ENCODE peak calls at places on chromosomes 4 and X, in seven cellular contexts. A is IMR-90, E is mesenchymal stem cell, J is neuronal stem cell, M is mesendoderm, Q is H9, X is H1. W is an unnamed sample.

GRCh38 chr4:33724685-33725084 is 2519.6 kb downstream of the ARAP2 start:
- DNase-seq in J (no peak), A (no peak), Q (no peak), E (no peak), M (peak), X (no peak), W (peak)

GRCh38 chr4:43339435-43339834 is 446.9 kb downstream of the GRXCR1 start:
- DNase-seq in Q (no peak), X (no peak), A (peak), E (peak), J (no peak), M (no peak), W (no peak)

GRCh38 chr4:8838911-8839431 is 32.7 kb downstream of the HMX1 start:
- DNase-seq in J (no peak), M (peak), X (peak), A (no peak), Q (peak), E (no peak), W (no peak)

GRCh38 chr4:175873707-175874106 is 61.6 kb upstream of the GPM6A start:
- DNase-seq in X (no peak), E (no peak), A (no peak), M (no peak), J (no peak), Q (no peak), W (no peak)

GRCh38 chr4:16264798-16265197 is 38.5 kb upstream of the TAPT1 start:
- DNase-seq in J (no peak), X (no peak), M (peak), E (peak), A (peak), Q (no peak), W (peak)

GRCh38 chr4:169286562-169287301 is 16.0 kb upstream of the SH3RF1 start:
- DNase-seq in E (no peak), A (peak), J (no peak), X (no peak), Q (no peak), M (peak), W (no peak)

GRCh38 chr4:183722738-183723560 is 63.9 kb downstream of the TRAPPC11 start:
- DNase-seq in E (peak), X (peak), M (peak), J (peak), Q (peak), A (peak), W (peak)

GRCh38 chrX:45888518-45888917 is 656.7 kb downstream of the ZNF674 start:
- DNase-seq in M (no peak), A (no peak), Q (no peak), X (no peak), E (peak), J (no peak), W (no peak)

GRCh38 chr4:2792396-2792710 is 532 bp upstream of the SH3BP2 start:
- DNase-seq in X (no peak), A (no peak), M (no peak), Q (no peak), J (no peak), E (no peak), W (no peak)

GRCh38 chr4:156169011-156169410 is 215.3 kb upstream of the CTSO start:
- DNase-seq in A (peak), X (peak), Q (peak), M (peak), E (peak), J (peak), W (peak)

GRCh38 chr4:16226816-16227461 is 668 bp upstream of the TAPT1 start:
- DNase-seq in E (peak), J (peak), M (peak), A (no peak), Q (peak), X (peak), W (peak)

GRCh38 chr4:21742326-21742725 is 206.2 kb downstream of the KCNIP4 start:
- DNase-seq in J (no peak), X (no peak), Q (no peak), M (no peak), A (no peak), E (no peak), W (no peak)

GRCh38 chrX:155086961-155087735 is 15.8 kb downstream of the BRCC3 start:
- DNase-seq in M (no peak), Q (no peak), J (no peak), X (no peak), E (no peak), A (no peak), W (no peak)

GRCh38 chrX:118255921-118256320 is 90.0 kb upstream of the WDR44 start:
- DNase-seq in J (no peak), X (no peak), E (no peak), A (no peak), M (no peak), Q (no peak), W (no peak)

GRCh38 chrX:139554367-139554766 is 23.8 kb downstream of the F9 start:
- DNase-seq in X (no peak), A (no peak), M (no peak), Q (no peak), J (no peak), E (no peak), W (no peak)

GRCh38 chr4:168917150-168917779 is 92.8 kb downstream of the CBR4 start:
- DNase-seq in A (peak), M (peak), E (peak), Q (no peak), J (no peak), X (no peak), W (peak)

GRCh38 chrX:22634081-22634480 is 361.4 kb downstream of the CBLL2 start:
- DNase-seq in E (peak), J (no peak), M (no peak), Q (no peak), A (peak), X (no peak), W (no peak)

GRCh38 chr4:137226900-137227299 is 305.4 kb downstream of the PCDH18 start:
- DNase-seq in J (no peak), M (peak), E (peak), Q (no peak), A (peak), X (no peak), W (no peak)

GRCh38 chrX:115642895-115643530 is 82.0 kb downstream of the PLS3 start:
- DNase-seq in E (peak), J (peak), Q (no peak), A (peak), M (peak), X (no peak), W (peak)

GRCh38 chr4:52726821-52727580 is 24.2 kb downstream of the ERVMER34-1 start:
- DNase-seq in X (no peak), E (peak), M (no peak), A (no peak), Q (no peak), J (no peak), W (peak)
- H2BK120ac ChIP-seq in X (no peak), E (no peak), M (no peak), A (no peak), Q (no peak), J (no peak), W (no peak)

DNA sequence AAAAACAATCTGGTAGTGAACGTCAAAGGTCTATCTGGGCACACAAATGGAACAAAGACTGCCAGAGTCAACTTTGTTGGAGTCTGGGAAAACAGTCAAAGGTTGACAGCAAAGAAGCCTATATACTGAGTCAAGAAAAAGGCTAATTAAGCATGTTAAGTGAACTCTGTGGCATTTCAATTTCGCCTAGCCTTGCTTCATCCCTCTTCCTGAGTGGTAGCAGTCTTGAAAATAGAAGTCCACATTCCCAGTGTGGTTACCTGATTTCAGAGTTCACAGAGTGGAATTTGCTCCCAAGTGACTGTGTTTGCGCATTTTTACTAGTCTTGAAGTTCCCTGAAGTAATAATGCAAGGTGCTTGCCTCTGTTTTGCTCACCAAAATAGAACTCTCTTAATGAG is 760.0 kb downstream of the FSTL5 start:
- DNase-seq in J (no peak), E (peak), M (no peak), A (no peak), X (no peak), Q (no peak), W (no peak)
- H3K4ac ChIP-seq in J (no peak), E (peak), M (no peak), A (no peak), X (no peak), Q (no peak), W (no peak)

GRCh38 chr4:126779001-126779400 is 853.8 kb upstream of the INTU start:
- DNase-seq in X (no peak), Q (no peak), J (no peak), M (no peak), E (no peak), A (no peak), W (no peak)
- H2BK120ac ChIP-seq in X (no peak), Q (no peak), J (no peak), M (no peak), E (no peak), A (peak), W (no peak)

GRCh38 chrX:152647978-152648377 is 10.3 kb downstream of the GABRQ start:
- DNase-seq in Q (no peak), J (no peak), E (no peak), M (no peak), X (no peak), A (no peak), W (no peak)
- H3K4ac ChIP-seq in Q (no peak), J (no peak), E (no peak), M (no peak), X (no peak), A (no peak), W (no peak)